ENCODE peak calls at places on chromosomes 1 and 21, in six cellular contexts. S is AG04450; K is OCI-LY7; O is CD8-positive, alpha-beta T cell; Y is lower lobe of right lung; C is CD4-positive, alpha-beta T cell. V is an unnamed sample. For H3K9me3, the result is how much of the 10 kb centered on the place peaks cover.

GRCh38 chr1:3564921-3565831 is 46.1 kb downstream of the MEGF6 start:
- DNase-seq in S (no peak), K (peak), O (peak), Y (no peak), C (peak), V (no peak)

GRCh38 chr1:246462986-246463385 is 44.1 kb downstream of the SMYD3 start:
- DNase-seq in S (no peak), K (no peak), O (no peak), Y (no peak), C (no peak), V (no peak)

GRCh38 chr1:118563969-118564951 is 379.2 kb upstream of the SPAG17 start:
- DNase-seq in S (no peak), K (no peak), O (no peak), Y (no peak), C (no peak), V (no peak)

GRCh38 chr1:229669333-229669732 is 43.3 kb downstream of the URB2 start:
- DNase-seq in S (no peak), K (no peak), O (no peak), Y (no peak), C (no peak), V (no peak)

GRCh38 chr1:39646232-39647081 is 7.0 kb upstream of the HEYL start:
- DNase-seq in S (peak), K (peak), O (no peak), Y (no peak), C (no peak), V (no peak)

GRCh38 chr21:28485301-28486022 is 507.2 kb downstream of the LTN1 start:
- DNase-seq in S (peak), K (no peak), O (no peak), Y (no peak), C (no peak), V (no peak)

GRCh38 chr1:221316491-221317056 is 425.3 kb downstream of the DUSP10 start:
- DNase-seq in S (no peak), K (no peak), O (no peak), Y (no peak), C (no peak), V (no peak)

GRCh38 chr1:23797478-23798448 is 2.8 kb downstream of the GALE start:
- DNase-seq in S (no peak), K (no peak), O (no peak), Y (no peak), C (no peak), V (no peak)

GRCh38 chr1:159771501-159771900 is 9.3 kb upstream of the DUSP23 start:
- DNase-seq in S (no peak), K (no peak), O (no peak), Y (no peak), C (no peak), V (no peak)

GRCh38 chr1:48947761-48948537 is 171.3 kb upstream of the BEND5 start:
- DNase-seq in S (no peak), K (no peak), O (no peak), Y (no peak), C (no peak), V (no peak)

GRCh38 chr1:13992489-13993285 is 292.7 kb downstream of the PRDM2 start:
- DNase-seq in S (no peak), K (no peak), O (no peak), Y (no peak), C (no peak), V (no peak)
- TF ChIP-seq CTCF in S (no peak), K (peak), O (no peak), Y (no peak), C (no peak), V (no peak)

DNA sequence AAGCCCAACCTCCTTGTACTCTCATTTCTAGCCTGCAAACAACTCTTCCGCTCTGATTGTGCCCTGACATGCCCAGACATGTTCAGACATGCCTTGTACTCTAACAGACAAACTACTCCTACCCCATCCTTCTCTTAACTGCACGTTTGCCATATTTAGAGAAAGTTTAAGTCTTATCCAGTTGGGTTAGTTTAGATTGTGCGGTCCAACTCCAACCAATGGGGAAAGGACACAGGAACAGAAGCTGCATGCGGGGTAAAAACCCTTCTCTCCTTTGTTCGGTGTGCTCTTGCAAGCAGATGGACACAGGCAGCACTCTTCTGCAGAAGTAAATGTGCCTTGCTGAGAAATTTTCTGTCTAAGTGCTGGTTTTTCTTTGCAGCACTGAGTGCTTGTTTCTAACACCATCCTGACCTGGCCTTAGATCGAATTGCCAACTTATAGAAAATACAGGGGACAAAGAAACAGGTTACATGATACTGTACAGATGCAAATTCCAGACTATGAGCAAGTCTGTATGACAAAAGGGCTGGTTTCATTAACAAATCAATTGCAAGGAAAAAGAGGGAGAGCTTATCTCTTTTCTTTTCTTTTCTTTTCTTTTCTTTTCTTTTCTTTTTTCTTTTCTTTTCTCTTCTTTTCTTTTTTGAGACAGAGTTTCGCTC is 35.8 kb upstream of the IFNGR2 start:
- DNase-seq in S (no peak), K (peak), O (no peak), Y (no peak), C (no peak), V (no peak)
- H3K9me3 ChIP-seq in S (under half), K (half or more), O (under half), Y (under half), C (under half), V (under half)

GRCh38 chr1:29113407-29114117 is 10.1 kb downstream of the TMEM200B start:
- DNase-seq in S (no peak), K (no peak), O (no peak), Y (no peak), C (no peak), V (no peak)
- TF ChIP-seq CTCF in S (no peak), K (no peak), O (no peak), Y (no peak), C (no peak), V (no peak)

GRCh38 chr1:104467590-104467989 is 717.9 kb downstream of the AMY1C start:
- DNase-seq in S (no peak), K (no peak), O (no peak), Y (no peak), C (no peak), V (no peak)

GRCh38 chr1:104468282-104468681 is 718.6 kb downstream of the AMY1C start:
- DNase-seq in S (no peak), K (no peak), O (no peak), Y (no peak), C (no peak), V (no peak)

GRCh38 chr1:104460880-104461279 is 711.2 kb downstream of the AMY1C start:
- DNase-seq in S (no peak), K (no peak), O (no peak), Y (no peak), C (no peak), V (no peak)

GRCh38 chr1:104463126-104463697 is 713.5 kb downstream of the AMY1C start:
- DNase-seq in S (no peak), K (no peak), O (no peak), Y (no peak), C (no peak), V (no peak)

GRCh38 chr1:104466068-104466467 is 716.4 kb downstream of the AMY1C start:
- DNase-seq in S (no peak), K (no peak), O (no peak), Y (no peak), C (no peak), V (no peak)
- H3K9me3 ChIP-seq in S (under half), K (under half), O (under half), Y (under half), C (under half), V (under half)

GRCh38 chr1:22380024-22380785 is 71.4 kb upstream of the ZBTB40 start:
- DNase-seq in S (no peak), K (no peak), O (no peak), Y (no peak), C (no peak), V (no peak)
- TF ChIP-seq CTCF in S (no peak), K (no peak), O (no peak), Y (no peak), C (no peak), V (peak)

GRCh38 chr21:15423676-15424445 is 305.9 kb upstream of the USP25 start:
- DNase-seq in S (no peak), K (no peak), O (no peak), Y (no peak), C (no peak), V (no peak)

GRCh38 chr21:15421947-15422346 is 307.8 kb upstream of the USP25 start:
- DNase-seq in S (no peak), K (no peak), O (no peak), Y (no peak), C (no peak), V (no peak)

GRCh38 chr21:15425049-15425448 is 304.7 kb upstream of the USP25 start:
- DNase-seq in S (no peak), K (no peak), O (no peak), Y (no peak), C (no peak), V (no peak)

GRCh38 chr21:15421521-15421920 is 308.3 kb upstream of the USP25 start:
- DNase-seq in S (no peak), K (no peak), O (no peak), Y (no peak), C (no peak), V (no peak)

GRCh38 chr21:15422761-15423160 is 307.0 kb upstream of the USP25 start:
- DNase-seq in S (no peak), K (no peak), O (no peak), Y (no peak), C (no peak), V (no peak)
- H3K9me3 ChIP-seq in S (under half), K (under half), O (under half), Y (under half), C (under half), V (under half)

DNA sequence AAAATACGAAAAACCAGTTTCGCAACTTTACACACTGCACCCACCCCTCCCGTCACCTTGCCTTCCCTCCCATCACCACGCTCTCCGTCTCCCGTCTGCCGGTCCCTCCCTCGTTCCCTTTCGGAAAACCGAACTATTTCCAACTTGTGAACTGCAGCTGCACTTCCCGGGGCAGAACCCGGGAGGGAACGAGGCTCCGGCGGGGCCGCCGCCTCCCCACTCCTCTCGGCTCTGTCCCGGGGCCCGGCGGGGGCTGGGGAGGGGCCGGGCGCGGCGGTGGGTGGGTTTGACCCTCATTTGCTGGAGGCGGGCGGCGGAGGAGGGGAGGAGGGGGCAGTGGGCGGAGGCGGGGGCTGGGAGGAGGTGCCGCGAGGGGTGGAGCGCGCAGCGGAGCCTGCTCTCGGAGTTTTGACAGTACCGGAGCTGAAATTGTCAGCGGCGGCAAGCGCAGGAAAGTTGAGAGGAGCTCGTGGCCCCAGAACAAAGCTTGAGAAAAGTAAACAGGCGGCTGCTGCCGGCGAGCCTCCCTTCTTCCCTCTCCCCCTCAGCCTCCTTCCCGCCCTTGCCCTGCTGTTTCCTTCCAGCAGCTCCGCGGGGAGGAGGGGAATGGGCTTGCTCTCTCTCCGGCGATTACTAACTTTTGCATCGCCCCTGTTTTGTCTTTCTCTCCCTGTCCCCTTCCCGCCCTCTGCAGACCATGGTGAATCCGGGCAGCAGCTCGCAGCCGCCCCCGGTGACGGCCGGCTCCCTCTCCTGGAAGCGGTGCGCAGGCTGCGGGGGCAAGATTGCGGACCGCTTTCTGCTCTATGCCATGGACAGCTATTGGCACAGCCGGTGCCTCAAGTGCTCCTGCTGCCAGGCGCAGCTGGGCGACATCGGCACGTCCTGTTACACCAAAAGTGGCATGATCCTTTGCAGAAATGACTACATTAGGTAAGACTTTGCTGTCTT is 2.9 kb downstream of the LMO4 start:
- DNase-seq in S (peak), K (no peak), O (peak), Y (peak), C (peak), V (peak)
- TF ChIP-seq CTCF in S (peak), K (peak), O (no peak), Y (no peak), C (no peak), V (no peak)

GRCh38 chr1:211631168-211631567 is 44.3 kb downstream of the NEK2 start:
- DNase-seq in S (no peak), K (no peak), O (no peak), Y (peak), C (no peak), V (no peak)
- H3K9me3 ChIP-seq in S (under half), K (under half), O (under half), Y (under half), C (under half), V (under half)